ENCODE peak calls at places on chromosome 16, in nine cellular contexts. One of them, this sample, is unnamed. For H3K27me3, the result is how much of the 10 kb centered on the place peaks cover.

GRCh38 chr16:47612711-47613110 is 151.6 kb downstream of the PHKB start:
- DNase-seq in suprapubic skin: no peak
- DNase-seq in uterus: no peak
- DNase-seq in esophagus muscularis mucosa: no peak
- DNase-seq in spleen: no peak
- DNase-seq in body of pancreas: no peak
- DNase-seq in IMR-90: peak
- DNase-seq in esophagus squamous epithelium: no peak
- DNase-seq in transverse colon: no peak
- DNase-seq in this sample: no peak

GRCh38 chr16:4801962-4802658 is at the start of gene ROGDI:
- DNase-seq in suprapubic skin: peak
- DNase-seq in uterus: peak
- DNase-seq in esophagus muscularis mucosa: peak
- DNase-seq in spleen: peak
- DNase-seq in body of pancreas: peak
- DNase-seq in IMR-90: peak
- DNase-seq in esophagus squamous epithelium: peak
- DNase-seq in transverse colon: peak
- DNase-seq in this sample: peak

GRCh38 chr16:76801357-76801756 is 389.6 kb upstream of the MON1B start:
- DNase-seq in suprapubic skin: no peak
- DNase-seq in uterus: no peak
- DNase-seq in esophagus muscularis mucosa: no peak
- DNase-seq in spleen: no peak
- DNase-seq in body of pancreas: no peak
- DNase-seq in IMR-90: no peak
- DNase-seq in esophagus squamous epithelium: no peak
- DNase-seq in transverse colon: no peak
- DNase-seq in this sample: no peak

GRCh38 chr16:14335297-14335696 is 264.2 kb downstream of the MRTFB start:
- DNase-seq in suprapubic skin: no peak
- DNase-seq in uterus: no peak
- DNase-seq in esophagus muscularis mucosa: no peak
- DNase-seq in spleen: no peak
- DNase-seq in body of pancreas: peak
- DNase-seq in IMR-90: no peak
- DNase-seq in esophagus squamous epithelium: no peak
- DNase-seq in transverse colon: no peak
- DNase-seq in this sample: peak

GRCh38 chr16:66205287-66206167 is 161.0 kb upstream of the CDH5 start:
- DNase-seq in suprapubic skin: no peak
- DNase-seq in uterus: no peak
- DNase-seq in esophagus muscularis mucosa: peak
- DNase-seq in spleen: no peak
- DNase-seq in body of pancreas: no peak
- DNase-seq in IMR-90: peak
- DNase-seq in esophagus squamous epithelium: no peak
- DNase-seq in transverse colon: no peak
- DNase-seq in this sample: no peak

GRCh38 chr16:78478267-78478821 is 378.9 kb downstream of the WWOX start:
- DNase-seq in suprapubic skin: no peak
- DNase-seq in uterus: no peak
- DNase-seq in esophagus muscularis mucosa: no peak
- DNase-seq in spleen: no peak
- DNase-seq in body of pancreas: no peak
- DNase-seq in IMR-90: no peak
- DNase-seq in esophagus squamous epithelium: no peak
- DNase-seq in transverse colon: no peak
- DNase-seq in this sample: no peak

GRCh38 chr16:68116256-68116853 is 31.2 kb downstream of the NFATC3 start:
- DNase-seq in suprapubic skin: no peak
- DNase-seq in uterus: no peak
- DNase-seq in esophagus muscularis mucosa: no peak
- DNase-seq in spleen: no peak
- DNase-seq in body of pancreas: no peak
- DNase-seq in IMR-90: peak
- DNase-seq in esophagus squamous epithelium: no peak
- DNase-seq in transverse colon: no peak
- DNase-seq in this sample: no peak

GRCh38 chr16:25107466-25107792 is 4.1 kb upstream of the LCMT1 start:
- DNase-seq in suprapubic skin: no peak
- DNase-seq in uterus: no peak
- DNase-seq in esophagus muscularis mucosa: no peak
- DNase-seq in spleen: no peak
- DNase-seq in body of pancreas: no peak
- DNase-seq in IMR-90: no peak
- DNase-seq in esophagus squamous epithelium: no peak
- DNase-seq in transverse colon: no peak
- DNase-seq in this sample: no peak

GRCh38 chr16:65121870-65122723 is at the start of gene CDH11:
- DNase-seq in suprapubic skin: no peak
- DNase-seq in uterus: peak
- DNase-seq in esophagus muscularis mucosa: peak
- DNase-seq in spleen: peak
- DNase-seq in body of pancreas: no peak
- DNase-seq in IMR-90: peak
- DNase-seq in esophagus squamous epithelium: no peak
- DNase-seq in transverse colon: peak
- DNase-seq in this sample: peak

GRCh38 chr16:90046971-90047713 is 27.9 kb upstream of the DBNDD1 start:
- DNase-seq in suprapubic skin: no peak
- DNase-seq in uterus: peak
- DNase-seq in esophagus muscularis mucosa: no peak
- DNase-seq in spleen: no peak
- DNase-seq in body of pancreas: peak
- DNase-seq in IMR-90: peak
- DNase-seq in esophagus squamous epithelium: no peak
- DNase-seq in transverse colon: peak
- DNase-seq in this sample: peak

GRCh38 chr16:85652431-85653221 is 36.1 kb downstream of the GINS2 start:
- DNase-seq in suprapubic skin: no peak
- DNase-seq in uterus: peak
- DNase-seq in esophagus muscularis mucosa: peak
- DNase-seq in spleen: no peak
- DNase-seq in body of pancreas: peak
- DNase-seq in IMR-90: peak
- DNase-seq in esophagus squamous epithelium: no peak
- DNase-seq in transverse colon: peak
- DNase-seq in this sample: peak

GRCh38 chr16:84479716-84480450 is 24.6 kb downstream of the MEAK7 start:
- DNase-seq in suprapubic skin: peak
- DNase-seq in uterus: no peak
- DNase-seq in esophagus muscularis mucosa: no peak
- DNase-seq in spleen: no peak
- DNase-seq in body of pancreas: no peak
- DNase-seq in IMR-90: no peak
- DNase-seq in esophagus squamous epithelium: no peak
- DNase-seq in transverse colon: no peak
- DNase-seq in this sample: no peak

DNA sequence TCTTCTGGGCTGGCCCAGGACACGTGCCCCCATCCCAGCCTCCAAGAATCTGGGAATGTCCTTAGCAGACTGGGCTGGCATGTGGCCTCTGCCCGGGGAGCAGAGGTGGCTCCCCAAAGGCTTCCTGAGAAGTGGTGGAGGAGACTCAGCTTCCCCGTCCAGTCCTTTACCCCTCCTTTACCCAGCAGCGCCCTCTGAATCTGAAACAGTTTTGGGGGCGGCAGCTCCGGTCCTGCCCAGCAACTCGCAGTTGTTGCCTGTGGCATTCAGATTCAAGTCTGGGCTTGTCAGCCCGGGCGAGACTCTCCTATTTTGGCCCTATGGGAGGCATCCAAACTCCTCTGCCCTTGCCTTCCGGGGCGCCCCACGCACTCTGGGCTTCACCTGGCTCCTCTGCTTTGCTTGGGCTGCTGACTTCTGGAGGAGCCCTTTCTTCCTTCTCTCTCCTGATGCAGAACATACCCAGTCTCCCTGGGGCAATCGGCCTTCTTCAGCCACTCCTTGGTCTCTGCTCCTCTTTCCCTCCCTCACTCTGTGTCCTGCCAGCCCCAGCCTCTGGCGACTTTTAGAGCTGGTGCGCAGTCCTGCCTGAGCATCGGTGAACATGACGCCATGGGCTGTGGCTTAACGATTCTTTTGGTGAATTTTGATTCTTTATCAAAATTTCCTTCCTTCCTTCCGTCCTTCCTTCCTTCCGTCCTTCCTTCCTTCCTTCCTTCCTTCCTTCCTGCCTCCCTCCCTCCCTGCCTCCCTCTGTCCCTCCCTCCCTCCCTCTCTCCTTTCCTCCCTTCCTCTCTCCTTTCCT is 55.2 kb downstream of the CMIP start:
- DNase-seq in suprapubic skin: no peak
- DNase-seq in uterus: no peak
- DNase-seq in esophagus muscularis mucosa: no peak
- DNase-seq in spleen: peak
- DNase-seq in body of pancreas: no peak
- DNase-seq in IMR-90: no peak
- DNase-seq in esophagus squamous epithelium: no peak
- DNase-seq in transverse colon: no peak
- DNase-seq in this sample: no peak
- H3K27ac ChIP-seq in suprapubic skin: no peak
- H3K27ac ChIP-seq in uterus: no peak
- H3K27ac ChIP-seq in esophagus muscularis mucosa: no peak
- H3K27ac ChIP-seq in spleen: no peak
- H3K27ac ChIP-seq in body of pancreas: no peak
- H3K27ac ChIP-seq in IMR-90: no peak
- H3K27ac ChIP-seq in esophagus squamous epithelium: peak
- H3K27ac ChIP-seq in transverse colon: no peak
- H3K27ac ChIP-seq in this sample: no peak

GRCh38 chr16:11586375-11586855 is 304 bp downstream of the LITAF start:
- DNase-seq in suprapubic skin: no peak
- DNase-seq in uterus: no peak
- DNase-seq in esophagus muscularis mucosa: no peak
- DNase-seq in spleen: no peak
- DNase-seq in body of pancreas: no peak
- DNase-seq in IMR-90: no peak
- DNase-seq in esophagus squamous epithelium: no peak
- DNase-seq in transverse colon: no peak
- DNase-seq in this sample: no peak

GRCh38 chr16:11583889-11584565 is 2.7 kb downstream of the LITAF start:
- DNase-seq in suprapubic skin: no peak
- DNase-seq in uterus: no peak
- DNase-seq in esophagus muscularis mucosa: no peak
- DNase-seq in spleen: peak
- DNase-seq in body of pancreas: peak
- DNase-seq in IMR-90: no peak
- DNase-seq in esophagus squamous epithelium: no peak
- DNase-seq in transverse colon: peak
- DNase-seq in this sample: no peak

GRCh38 chr16:11587643-11588247 is 1.0 kb upstream of the LITAF start:
- DNase-seq in suprapubic skin: no peak
- DNase-seq in uterus: no peak
- DNase-seq in esophagus muscularis mucosa: no peak
- DNase-seq in spleen: peak
- DNase-seq in body of pancreas: no peak
- DNase-seq in IMR-90: no peak
- DNase-seq in esophagus squamous epithelium: no peak
- DNase-seq in transverse colon: no peak
- DNase-seq in this sample: no peak

GRCh38 chr16:11586856-11587642 is at the start of gene LITAF:
- DNase-seq in suprapubic skin: peak
- DNase-seq in uterus: peak
- DNase-seq in esophagus muscularis mucosa: no peak
- DNase-seq in spleen: peak
- DNase-seq in body of pancreas: peak
- DNase-seq in IMR-90: peak
- DNase-seq in esophagus squamous epithelium: no peak
- DNase-seq in transverse colon: peak
- DNase-seq in this sample: peak

GRCh38 chr16:11585460-11586374 is 1.0 kb downstream of the LITAF start:
- DNase-seq in suprapubic skin: no peak
- DNase-seq in uterus: no peak
- DNase-seq in esophagus muscularis mucosa: no peak
- DNase-seq in spleen: peak
- DNase-seq in body of pancreas: peak
- DNase-seq in IMR-90: peak
- DNase-seq in esophagus squamous epithelium: no peak
- DNase-seq in transverse colon: peak
- DNase-seq in this sample: peak
- TF ChIP-seq POLR2A in suprapubic skin: no peak
- TF ChIP-seq POLR2A in uterus: peak
- TF ChIP-seq POLR2A in esophagus muscularis mucosa: no peak
- TF ChIP-seq POLR2A in spleen: no peak
- TF ChIP-seq POLR2A in body of pancreas: peak
- TF ChIP-seq POLR2A in IMR-90: no peak
- TF ChIP-seq POLR2A in esophagus squamous epithelium: peak
- TF ChIP-seq POLR2A in transverse colon: peak
- TF ChIP-seq POLR2A in this sample: no peak

DNA sequence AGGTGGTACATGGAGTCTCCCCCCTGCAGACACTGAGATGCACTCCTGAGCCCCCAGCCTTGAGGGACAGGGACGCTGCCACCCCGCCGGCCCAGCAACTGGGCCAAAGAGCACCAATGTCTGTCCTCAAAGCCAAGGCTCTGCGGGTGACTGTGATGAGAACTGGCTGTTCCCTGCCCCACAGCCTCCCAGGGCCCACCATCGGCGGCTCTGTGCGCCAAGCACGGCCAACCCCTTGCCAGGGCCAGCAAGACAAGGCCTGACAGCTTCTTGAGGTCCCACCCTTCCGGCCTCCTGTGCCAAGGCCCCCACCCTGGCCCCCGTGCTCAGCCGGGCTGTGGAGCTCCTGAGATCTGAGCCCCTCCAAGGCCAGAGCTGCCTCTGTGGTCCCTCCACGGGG is 34.2 kb upstream of the PABPN1L start:
- DNase-seq in suprapubic skin: no peak
- DNase-seq in uterus: no peak
- DNase-seq in esophagus muscularis mucosa: no peak
- DNase-seq in spleen: no peak
- DNase-seq in body of pancreas: no peak
- DNase-seq in IMR-90: no peak
- DNase-seq in esophagus squamous epithelium: no peak
- DNase-seq in transverse colon: no peak
- DNase-seq in this sample: no peak
- H3K27me3 ChIP-seq in suprapubic skin: under half
- H3K27me3 ChIP-seq in uterus: under half
- H3K27me3 ChIP-seq in esophagus muscularis mucosa: under half
- H3K27me3 ChIP-seq in spleen: under half
- H3K27me3 ChIP-seq in body of pancreas: under half
- H3K27me3 ChIP-seq in IMR-90: under half
- H3K27me3 ChIP-seq in esophagus squamous epithelium: under half
- H3K27me3 ChIP-seq in transverse colon: under half
- H3K27me3 ChIP-seq in this sample: under half

DNA sequence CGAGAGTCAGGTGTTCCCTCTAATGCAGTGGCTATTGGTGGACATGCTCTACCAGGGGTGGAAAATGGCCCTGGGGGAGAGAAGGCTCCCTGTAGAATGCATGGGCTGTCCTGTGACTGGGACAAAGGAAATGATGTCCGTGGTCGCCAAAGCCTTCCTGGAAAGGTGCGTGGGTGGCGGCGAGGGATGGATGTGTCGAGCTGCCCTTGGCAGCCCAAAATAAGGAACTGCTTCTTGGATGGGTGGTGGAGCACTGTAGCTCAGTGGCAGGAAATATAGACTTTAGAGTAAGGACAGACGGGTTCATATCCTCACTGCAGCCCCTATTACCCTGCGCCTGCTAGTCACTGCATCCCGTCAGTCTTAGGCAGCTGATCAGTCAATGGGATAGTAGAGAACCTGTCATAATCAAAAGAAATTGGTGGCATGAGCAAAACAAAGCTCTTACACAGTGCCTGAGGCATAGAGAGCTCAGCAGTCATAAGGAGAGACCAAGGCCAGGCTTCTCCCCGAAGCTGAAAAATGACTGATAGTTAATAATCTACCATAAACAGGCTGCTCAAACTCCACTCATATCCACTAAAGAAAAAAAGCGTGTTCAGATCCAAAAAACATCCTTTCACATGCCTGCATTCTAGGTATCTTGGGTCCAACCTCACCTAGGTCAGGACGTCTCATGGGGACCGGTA is 123.5 kb upstream of the PLCG2 start:
- DNase-seq in suprapubic skin: no peak
- DNase-seq in uterus: no peak
- DNase-seq in esophagus muscularis mucosa: no peak
- DNase-seq in spleen: peak
- DNase-seq in body of pancreas: no peak
- DNase-seq in IMR-90: no peak
- DNase-seq in esophagus squamous epithelium: no peak
- DNase-seq in transverse colon: no peak
- DNase-seq in this sample: no peak
- H3K27ac ChIP-seq in suprapubic skin: no peak
- H3K27ac ChIP-seq in uterus: no peak
- H3K27ac ChIP-seq in esophagus muscularis mucosa: no peak
- H3K27ac ChIP-seq in spleen: no peak
- H3K27ac ChIP-seq in body of pancreas: no peak
- H3K27ac ChIP-seq in IMR-90: no peak
- H3K27ac ChIP-seq in esophagus squamous epithelium: no peak
- H3K27ac ChIP-seq in transverse colon: peak
- H3K27ac ChIP-seq in this sample: peak